ENCODE peak calls at places on chromosome 11, in four cellular contexts. Z is H1, O is K562, P is HepG2. L is an unnamed sample.

GRCh38 chr11:18394928-18395734 is 768 bp downstream of the LDHA start:
- DNase-seq in Z (peak; percentile 54), O (no peak), P (no peak), L (no peak)

GRCh38 chr11:70068345-70068744 is 9.8 kb upstream of the ANO1 start:
- DNase-seq in Z (no peak), O (no peak), P (no peak), L (no peak)

GRCh38 chr11:17313349-17314231 is 37.1 kb downstream of the NUCB2 start:
- DNase-seq in Z (no peak), O (no peak), P (no peak), L (no peak)

GRCh38 chr11:116357769-116358544 is 414.8 kb downstream of the BUD13 start:
- DNase-seq in Z (peak; percentile 88), O (peak; percentile 77), P (no peak), L (peak; percentile 83)

GRCh38 chr11:62324738-62325556 is 12.3 kb upstream of the ASRGL1 start:
- DNase-seq in Z (peak; percentile 91), O (peak; percentile 81), P (peak; percentile 70), L (peak; percentile 92)

GRCh38 chr11:34206598-34207300 is 101.3 kb downstream of the NAT10 start:
- DNase-seq in Z (no peak), O (no peak), P (no peak), L (no peak)

GRCh38 chr11:47850337-47850736 is 2.2 kb upstream of the NUP160 start:
- DNase-seq in Z (no peak), O (no peak), P (no peak), L (no peak)

GRCh38 chr11:14974723-14975587 is 2.8 kb upstream of the CALCA start:
- DNase-seq in Z (peak; percentile 85), O (peak; percentile 54), P (peak; percentile 16), L (peak; percentile 85)

GRCh38 chr11:111798279-111798678 is 32.1 kb upstream of the PPP2R1B start:
- DNase-seq in Z (no peak), O (no peak), P (no peak), L (no peak)

GRCh38 chr11:134332189-134332631 is 422 bp downstream of the GLB1L2 start:
- DNase-seq in Z (peak; percentile 70), O (peak; percentile 57), P (no peak), L (peak; percentile 58)

GRCh38 chr11:63243533-63243932 is at the start of gene SLC22A25:
- DNase-seq in Z (no peak), O (no peak), P (no peak), L (no peak)

GRCh38 chr11:5343474-5344335 is at the start of gene OR51B5:
- DNase-seq in Z (no peak), O (no peak), P (no peak), L (no peak)

GRCh38 chr11:78074756-78075155 is 4.9 kb downstream of the NDUFC2 start:
- DNase-seq in Z (no peak), O (no peak), P (no peak), L (no peak)

GRCh38 chr11:12841946-12842630 is 167.0 kb upstream of the RASSF10 start:
- DNase-seq in Z (no peak), O (peak; percentile 43), P (no peak), L (no peak)

GRCh38 chr11:76291576-76292526 is 85.5 kb upstream of the WNT11 start:
- DNase-seq in Z (no peak), O (no peak), P (peak; percentile 43), L (no peak)

GRCh38 chr11:109085708-109086373 is 336.1 kb upstream of the C11orf87 start:
- DNase-seq in Z (no peak), O (no peak), P (no peak), L (no peak)

GRCh38 chr11:112269139-112269538 is 8.5 kb upstream of the PLET1 start:
- DNase-seq in Z (no peak), O (no peak), P (no peak), L (no peak)

GRCh38 chr11:124896071-124896750 is 1.5 kb downstream of the ROBO4 start:
- DNase-seq in Z (peak; percentile 37), O (no peak), P (no peak), L (no peak)

GRCh38 chr11:88480217-88480616 is 142.7 kb upstream of the CTSC start:
- DNase-seq in Z (no peak), O (no peak), P (no peak), L (no peak)

GRCh38 chr11:28858076-28858475 is 749.9 kb downstream of the METTL15 start:
- DNase-seq in Z (no peak), O (no peak), P (no peak), L (no peak)

GRCh38 chr11:41201156-41201555 is 258.3 kb downstream of the LRRC4C start:
- DNase-seq in Z (peak; percentile 78), O (peak; percentile 5), P (peak; percentile 21), L (peak; percentile 75)

DNA sequence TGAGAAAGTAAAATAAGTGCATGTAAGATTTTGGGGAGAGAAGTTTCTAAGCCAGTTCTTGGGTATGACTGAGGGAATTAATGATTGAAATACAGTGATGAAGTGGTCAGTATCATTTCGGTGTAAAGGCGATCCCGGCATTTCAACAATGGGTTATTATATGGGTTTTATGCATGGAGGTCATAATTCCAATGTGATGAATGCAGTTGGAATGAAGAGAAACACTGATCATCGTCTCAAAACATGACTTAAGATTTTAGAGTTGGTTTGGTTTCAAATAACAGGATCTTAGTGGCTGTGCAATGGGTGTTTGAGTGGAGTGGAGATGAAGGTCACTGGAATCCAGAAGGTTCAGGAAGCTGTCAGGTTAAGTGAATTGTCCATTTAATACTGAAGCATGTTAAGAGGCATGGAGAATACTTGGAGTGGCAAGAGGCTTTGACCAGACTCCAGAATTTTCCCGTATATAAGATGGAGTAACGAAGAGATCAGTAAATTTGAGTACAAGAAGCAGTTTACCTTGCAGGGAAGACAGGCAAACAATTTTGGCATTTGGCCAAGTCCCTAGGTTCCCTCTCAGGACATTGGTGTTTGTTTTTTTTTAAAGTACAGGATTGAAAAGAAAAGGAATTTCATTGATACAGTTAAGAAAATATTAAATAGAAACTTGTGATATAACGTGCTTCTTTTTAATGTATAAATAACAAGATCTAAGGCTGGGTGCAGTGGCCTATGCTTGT is 96.4 kb upstream of the BIRC3 start:
- DNase-seq in Z (no peak), O (no peak), P (no peak), L (no peak)
- TF ChIP-seq ATF2 in Z (no peak), O (no peak), P (no peak), L (no peak)

GRCh38 chr11:66172146-66172545 is 96.3 kb upstream of the RAB1B start:
- DNase-seq in Z (no peak), O (no peak), P (no peak), L (no peak)

GRCh38 chr11:66181632-66182345 is 86.7 kb upstream of the RAB1B start:
- DNase-seq in Z (no peak), O (no peak), P (peak; percentile 12), L (no peak)

GRCh38 chr11:66178183-66178582 is 90.3 kb upstream of the RAB1B start:
- DNase-seq in Z (no peak), O (no peak), P (no peak), L (no peak)

GRCh38 chr11:66178871-66179270 is 89.6 kb upstream of the RAB1B start:
- DNase-seq in Z (no peak), O (no peak), P (no peak), L (no peak)

GRCh38 chr11:66176650-66177049 is 91.8 kb upstream of the RAB1B start:
- DNase-seq in Z (no peak), O (no peak), P (no peak), L (no peak)
- TF ChIP-seq ATF2 in Z (no peak), O (no peak), P (no peak), L (no peak)

DNA sequence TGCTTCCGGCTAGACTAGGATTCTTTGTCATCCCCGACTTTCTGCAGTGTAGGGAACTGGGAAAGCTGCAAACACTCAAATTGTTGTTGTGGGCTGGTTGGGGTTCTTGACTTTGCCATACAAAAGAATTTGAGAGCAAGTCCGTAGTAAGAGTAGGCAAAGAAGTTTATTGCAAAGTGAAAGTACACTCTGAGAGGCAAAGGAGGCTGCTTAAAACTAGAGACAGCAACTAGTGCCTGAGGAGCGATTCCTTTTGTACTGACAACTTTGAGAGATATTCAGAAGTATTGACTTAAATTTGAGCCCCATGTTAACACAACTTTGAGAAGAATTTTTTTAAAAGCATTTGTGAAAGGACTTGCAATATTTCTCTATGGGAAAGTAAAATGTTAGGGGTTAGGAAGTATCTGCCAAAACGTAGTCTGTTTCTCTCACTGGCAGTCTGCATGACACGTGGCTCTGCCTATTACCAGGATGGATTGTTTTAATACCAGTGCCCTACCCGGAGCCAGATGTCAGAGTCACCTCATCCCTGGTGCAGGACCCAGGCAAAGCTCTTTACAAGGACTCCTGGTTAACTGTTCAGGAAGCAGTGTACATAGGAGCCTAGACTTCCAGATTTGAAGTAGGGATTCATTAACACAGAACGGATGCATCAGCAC is 85.0 kb upstream of the CLPB start:
- DNase-seq in Z (no peak), O (no peak), P (no peak), L (no peak)
- TF ChIP-seq ATF2 in Z (no peak), O (no peak), P (no peak), L (no peak)

GRCh38 chr11:119472186-119472855 is 49.3 kb upstream of the THY1 start:
- DNase-seq in Z (no peak), O (no peak), P (peak; percentile 84), L (no peak)
- TF ChIP-seq ATF2 in Z (no peak), O (no peak), P (peak; percentile 37), L (no peak)

GRCh38 chr11:36249271-36249670 is 40.0 kb downstream of the COMMD9 start:
- DNase-seq in Z (no peak), O (no peak), P (no peak), L (no peak)
- TF ChIP-seq ATF2 in Z (no peak), O (no peak), P (no peak), L (no peak)

L was measured in WTC11.